ENCODE peak calls at places on chromosomes 5 and 9, in six cellular contexts. V is suprapubic skin, E is NB4, Q is bronchial epithelial cell, W is GM23338, I is WTC11. R is an unnamed sample.

GRCh38 chr9:71806916-71807315 is 38.6 kb upstream of the CEMIP2 start:
- DNase-seq in V (no peak), E (peak), Q (peak), W (peak), I (peak), R (peak)

GRCh38 chr5:113451797-113452196 is 17.0 kb upstream of the TSSK1B start:
- DNase-seq in V (no peak), E (no peak), Q (no peak), W (no peak), I (no peak), R (peak)

GRCh38 chr5:38471709-38472108 is 84.7 kb downstream of the LIFR start:
- DNase-seq in V (no peak), E (no peak), Q (no peak), W (no peak), I (no peak), R (no peak)

GRCh38 chr9:92706218-92706940 is 36.4 kb upstream of the IPPK start:
- DNase-seq in V (no peak), E (peak), Q (peak), W (peak), I (peak), R (peak)

GRCh38 chr5:64165500-64166200 is at the start of gene RNF180:
- DNase-seq in V (peak), E (no peak), Q (peak), W (peak), I (peak), R (peak)

GRCh38 chr9:127793093-127793708 is 7.4 kb downstream of the CDK9 start:
- DNase-seq in V (no peak), E (no peak), Q (no peak), W (no peak), I (no peak), R (no peak)

GRCh38 chr5:124343021-124343420 is 403.4 kb downstream of the ZNF608 start:
- DNase-seq in V (no peak), E (no peak), Q (no peak), W (no peak), I (no peak), R (no peak)

GRCh38 chr5:18114161-18114802 is 480.0 kb downstream of the TAF11L14 start:
- DNase-seq in V (no peak), E (peak), Q (peak), W (peak), I (no peak), R (peak)

GRCh38 chr5:176744584-176744965 is 65.8 kb upstream of the UNC5A start:
- DNase-seq in V (peak), E (no peak), Q (no peak), W (peak), I (no peak), R (peak)

GRCh38 chr9:21558627-21559401 is 76.7 kb upstream of the IFNE start:
- DNase-seq in V (peak), E (no peak), Q (peak), W (peak), I (peak), R (peak)

GRCh38 chr9:76996700-76997099 is 22.8 kb upstream of the FOXB2 start:
- DNase-seq in V (no peak), E (peak), Q (no peak), W (peak), I (peak), R (peak)

GRCh38 chr9:23322392-23322791 is 503.6 kb downstream of the ELAVL2 start:
- DNase-seq in V (no peak), E (no peak), Q (peak), W (peak), I (no peak), R (peak)

GRCh38 chr5:10756539-10756938 is 4.5 kb downstream of the DAP start:
- DNase-seq in V (no peak), E (no peak), Q (no peak), W (no peak), I (no peak), R (no peak)

GRCh38 chr9:86093788-86094555 is 5.4 kb downstream of the GOLM1 start:
- DNase-seq in V (no peak), E (peak), Q (peak), W (peak), I (no peak), R (no peak)

GRCh38 chr5:8756498-8757084 is 789.3 kb downstream of the SEMA5A start:
- DNase-seq in V (no peak), E (peak), Q (peak), W (peak), I (peak), R (peak)

GRCh38 chr5:169070413-169070812 is 230.5 kb downstream of the SLIT3 start:
- DNase-seq in V (no peak), E (no peak), Q (no peak), W (no peak), I (no peak), R (no peak)

GRCh38 chr5:78753093-78753531 is 104.5 kb upstream of the LHFPL2 start:
- DNase-seq in V (no peak), E (no peak), Q (peak), W (no peak), I (no peak), R (peak)

GRCh38 chr5:131382407-131383395 is 118.8 kb downstream of the CDC42SE2 start:
- DNase-seq in V (no peak), E (peak), Q (peak), W (peak), I (peak), R (peak)

GRCh38 chr5:26763151-26763550 is 275.2 kb downstream of the CDH9 start:
- DNase-seq in V (no peak), E (no peak), Q (no peak), W (no peak), I (no peak), R (peak)

GRCh38 chr5:150630016-150630415 is 10.4 kb upstream of the SYNPO start:
- DNase-seq in V (no peak), E (no peak), Q (no peak), W (no peak), I (no peak), R (no peak)

GRCh38 chr9:92966518-92966800 is 19.1 kb downstream of the FGD3 start:
- DNase-seq in V (peak), E (no peak), Q (no peak), W (no peak), I (no peak), R (no peak)

GRCh38 chr5:78008356-78008967 is 232.3 kb upstream of the TBCA start:
- DNase-seq in V (no peak), E (peak), Q (peak), W (peak), I (no peak), R (peak)

GRCh38 chr5:26205146-26205545 is 833.2 kb downstream of the CDH9 start:
- DNase-seq in V (no peak), E (no peak), Q (no peak), W (no peak), I (no peak), R (no peak)

GRCh38 chr5:26229848-26230247 is 808.5 kb downstream of the CDH9 start:
- DNase-seq in V (no peak), E (no peak), Q (no peak), W (no peak), I (no peak), R (no peak)

GRCh38 chr5:173568128-173568527 is 48.3 kb downstream of the BOD1 start:
- DNase-seq in V (no peak), E (no peak), Q (peak), W (no peak), I (no peak), R (no peak)

GRCh38 chr5:171872666-171873065 is 87.0 kb downstream of the SMIM23 start:
- DNase-seq in V (no peak), E (no peak), Q (no peak), W (no peak), I (no peak), R (no peak)

GRCh38 chr5:10685103-10685502 is 75.9 kb downstream of the DAP start:
- DNase-seq in V (no peak), E (no peak), Q (no peak), W (no peak), I (no peak), R (no peak)

GRCh38 chr9:95189230-95190098 is 128.0 kb downstream of the FANCC start:
- DNase-seq in V (no peak), E (peak), Q (no peak), W (no peak), I (no peak), R (no peak)

GRCh38 chr5:113090336-113091106 is 113.9 kb downstream of the DCP2 start:
- DNase-seq in V (no peak), E (no peak), Q (no peak), W (peak), I (no peak), R (peak)

GRCh38 chr9:113934167-113934566 is 58.1 kb downstream of the ZNF618 start:
- DNase-seq in V (no peak), E (no peak), Q (no peak), W (no peak), I (no peak), R (no peak)
- TF ChIP-seq CTCF in V (no peak), E (no peak), Q (no peak), W (peak), I (no peak), R (no peak)

GRCh38 chr9:88697764-88698436 is 162.9 kb downstream of the NXNL2 start:
- DNase-seq in V (no peak), E (peak), Q (peak), W (no peak), I (no peak), R (no peak)
- TF ChIP-seq CTCF in V (no peak), E (no peak), Q (no peak), W (no peak), I (no peak), R (no peak)

GRCh38 chr9:69933445-69933844 is 110.2 kb upstream of the MAMDC2 start:
- DNase-seq in V (no peak), E (no peak), Q (no peak), W (peak), I (no peak), R (no peak)

GRCh38 chr9:69931340-69931739 is 110.7 kb downstream of the CFAP95 start:
- DNase-seq in V (no peak), E (peak), Q (peak), W (peak), I (no peak), R (peak)

GRCh38 chr9:69936427-69936826 is 107.2 kb upstream of the MAMDC2 start:
- DNase-seq in V (no peak), E (no peak), Q (peak), W (no peak), I (no peak), R (peak)

GRCh38 chr9:69937358-69937757 is 106.3 kb upstream of the MAMDC2 start:
- DNase-seq in V (no peak), E (no peak), Q (peak), W (no peak), I (no peak), R (no peak)

DNA sequence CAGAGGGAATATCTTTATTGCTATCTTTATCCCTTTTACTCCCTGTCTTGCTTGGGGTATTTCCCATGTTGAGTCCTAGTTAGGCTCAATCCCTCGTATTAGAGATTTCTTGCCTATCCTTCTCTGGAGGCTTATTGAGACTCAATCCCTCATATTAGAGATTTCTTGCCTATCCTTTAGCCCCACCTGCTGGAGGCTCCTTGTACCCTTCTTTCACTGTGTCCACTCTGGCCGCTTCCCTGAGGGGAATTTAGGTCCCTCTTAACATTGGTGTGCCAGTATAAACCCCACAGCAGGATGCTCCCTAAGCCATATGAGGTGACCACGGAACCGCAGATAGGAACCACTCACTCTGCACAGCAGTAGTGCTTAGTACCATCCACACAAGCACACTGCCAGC is 110.7 kb upstream of the MAMDC2 start:
- DNase-seq in V (no peak), E (peak), Q (peak), W (peak), I (peak), R (peak)
- TF ChIP-seq CTCF in V (no peak), E (no peak), Q (peak), W (peak), I (peak), R (peak)

GRCh38 chr9:135485832-135486231 is 6.2 kb downstream of the PPP1R26 start:
- DNase-seq in V (no peak), E (no peak), Q (no peak), W (no peak), I (no peak), R (no peak)
- TF ChIP-seq CTCF in V (no peak), E (no peak), Q (no peak), W (no peak), I (no peak), R (no peak)

GRCh38 chr9:98124637-98125426 is 5.8 kb upstream of the TRIM14 start:
- DNase-seq in V (no peak), E (no peak), Q (no peak), W (no peak), I (no peak), R (no peak)

GRCh38 chr9:98117984-98118639 is 910 bp downstream of the TRIM14 start:
- DNase-seq in V (no peak), E (peak), Q (peak), W (peak), I (no peak), R (peak)

GRCh38 chr9:98120476-98120875 is 1.5 kb upstream of the TRIM14 start:
- DNase-seq in V (no peak), E (no peak), Q (no peak), W (no peak), I (no peak), R (no peak)

GRCh38 chr9:98121096-98121495 is 2.1 kb upstream of the TRIM14 start:
- DNase-seq in V (no peak), E (peak), Q (peak), W (no peak), I (no peak), R (peak)

GRCh38 chr9:98118640-98119601 is at the start of gene TRIM14:
- DNase-seq in V (no peak), E (peak), Q (peak), W (peak), I (peak), R (peak)
- TF ChIP-seq CTCF in V (no peak), E (no peak), Q (peak), W (no peak), I (no peak), R (no peak)

GRCh38 chr5:95717439-95717838 is 13.7 kb upstream of the RHOBTB3 start:
- DNase-seq in V (no peak), E (no peak), Q (no peak), W (no peak), I (no peak), R (no peak)

GRCh38 chr5:95720094-95720793 is 10.9 kb upstream of the RHOBTB3 start:
- DNase-seq in V (no peak), E (no peak), Q (no peak), W (no peak), I (no peak), R (no peak)

GRCh38 chr5:95715799-95716461 is 15.2 kb upstream of the RHOBTB3 start:
- DNase-seq in V (no peak), E (no peak), Q (peak), W (no peak), I (no peak), R (peak)

GRCh38 chr5:95718203-95718602 is 12.9 kb upstream of the RHOBTB3 start:
- DNase-seq in V (no peak), E (peak), Q (peak), W (no peak), I (no peak), R (no peak)

DNA sequence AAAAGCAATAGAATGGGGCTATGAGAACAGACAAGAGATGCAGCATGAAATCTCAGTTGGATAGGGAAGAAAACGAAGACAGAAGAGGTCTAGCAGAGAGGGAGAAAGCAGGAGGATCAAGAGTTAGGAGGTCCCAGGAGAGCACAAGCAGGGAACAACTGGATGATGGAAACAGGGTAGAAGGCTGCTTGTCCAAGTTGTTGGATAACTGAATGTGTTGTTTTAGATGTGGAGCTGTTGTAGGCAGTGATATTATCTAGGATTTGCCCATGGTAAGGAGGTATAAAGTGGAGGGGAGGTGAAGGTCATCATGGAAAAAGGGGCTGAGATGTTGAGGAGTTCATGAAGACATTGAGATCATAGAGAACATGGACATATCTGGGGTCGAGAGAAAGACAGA is 12.4 kb upstream of the RHOBTB3 start:
- DNase-seq in V (no peak), E (no peak), Q (no peak), W (no peak), I (no peak), R (no peak)
- TF ChIP-seq CTCF in V (no peak), E (no peak), Q (no peak), W (no peak), I (no peak), R (no peak)

R was measured in MCF 10A.